ENCODE peak calls at places on chromosome 20, in nine cellular contexts. One of them, this sample, is unnamed.

GRCh38 chr20:17849901-17850673 is 118.5 kb downstream of the SNX5 start:
- DNase-seq in brain microvascular endothelial cell: peak
- DNase-seq in heart right ventricle: peak
- DNase-seq in choroid plexus epithelial cell: peak
- DNase-seq in A549: peak
- DNase-seq in fibroblast of the aortic adventitia: peak
- DNase-seq in HFF-Myc: peak
- DNase-seq in astrocyte of the spinal cord: peak
- DNase-seq in right atrium auricular region: peak
- DNase-seq in this sample: no peak

GRCh38 chr20:53872561-53873248 is 197.7 kb downstream of the BCAS1 start:
- DNase-seq in brain microvascular endothelial cell: peak
- DNase-seq in heart right ventricle: no peak
- DNase-seq in choroid plexus epithelial cell: peak
- DNase-seq in A549: no peak
- DNase-seq in fibroblast of the aortic adventitia: peak
- DNase-seq in HFF-Myc: no peak
- DNase-seq in astrocyte of the spinal cord: peak
- DNase-seq in right atrium auricular region: no peak
- DNase-seq in this sample: no peak

GRCh38 chr20:32612831-32613595 is 27.9 kb upstream of the NOL4L start:
- DNase-seq in brain microvascular endothelial cell: no peak
- DNase-seq in heart right ventricle: no peak
- DNase-seq in choroid plexus epithelial cell: no peak
- DNase-seq in A549: no peak
- DNase-seq in fibroblast of the aortic adventitia: no peak
- DNase-seq in HFF-Myc: no peak
- DNase-seq in astrocyte of the spinal cord: no peak
- DNase-seq in right atrium auricular region: no peak
- DNase-seq in this sample: no peak

GRCh38 chr20:23536601-23537000 is 31.7 kb downstream of the CST9L start:
- DNase-seq in brain microvascular endothelial cell: no peak
- DNase-seq in heart right ventricle: no peak
- DNase-seq in choroid plexus epithelial cell: no peak
- DNase-seq in A549: no peak
- DNase-seq in fibroblast of the aortic adventitia: no peak
- DNase-seq in HFF-Myc: no peak
- DNase-seq in astrocyte of the spinal cord: no peak
- DNase-seq in right atrium auricular region: no peak
- DNase-seq in this sample: no peak

GRCh38 chr20:43388267-43389081 is 69.2 kb upstream of the SRSF6 start:
- DNase-seq in brain microvascular endothelial cell: peak
- DNase-seq in heart right ventricle: peak
- DNase-seq in choroid plexus epithelial cell: peak
- DNase-seq in A549: no peak
- DNase-seq in fibroblast of the aortic adventitia: peak
- DNase-seq in HFF-Myc: no peak
- DNase-seq in astrocyte of the spinal cord: no peak
- DNase-seq in right atrium auricular region: peak
- DNase-seq in this sample: no peak

GRCh38 chr20:4809707-4810106 is 88.0 kb downstream of the PRND start:
- DNase-seq in brain microvascular endothelial cell: no peak
- DNase-seq in heart right ventricle: no peak
- DNase-seq in choroid plexus epithelial cell: no peak
- DNase-seq in A549: no peak
- DNase-seq in fibroblast of the aortic adventitia: no peak
- DNase-seq in HFF-Myc: no peak
- DNase-seq in astrocyte of the spinal cord: no peak
- DNase-seq in right atrium auricular region: no peak
- DNase-seq in this sample: no peak

GRCh38 chr20:17343631-17344447 is 117.0 kb downstream of the PCSK2 start:
- DNase-seq in brain microvascular endothelial cell: no peak
- DNase-seq in heart right ventricle: no peak
- DNase-seq in choroid plexus epithelial cell: no peak
- DNase-seq in A549: no peak
- DNase-seq in fibroblast of the aortic adventitia: no peak
- DNase-seq in HFF-Myc: peak
- DNase-seq in astrocyte of the spinal cord: no peak
- DNase-seq in right atrium auricular region: no peak
- DNase-seq in this sample: no peak

GRCh38 chr20:47773381-47773786 is 11.9 kb downstream of the SULF2 start:
- DNase-seq in brain microvascular endothelial cell: no peak
- DNase-seq in heart right ventricle: peak
- DNase-seq in choroid plexus epithelial cell: no peak
- DNase-seq in A549: no peak
- DNase-seq in fibroblast of the aortic adventitia: no peak
- DNase-seq in HFF-Myc: no peak
- DNase-seq in astrocyte of the spinal cord: no peak
- DNase-seq in right atrium auricular region: no peak
- DNase-seq in this sample: no peak

GRCh38 chr20:38770546-38770945 is 22.3 kb downstream of the ACTR5 start:
- DNase-seq in brain microvascular endothelial cell: no peak
- DNase-seq in heart right ventricle: no peak
- DNase-seq in choroid plexus epithelial cell: no peak
- DNase-seq in A549: no peak
- DNase-seq in fibroblast of the aortic adventitia: no peak
- DNase-seq in HFF-Myc: no peak
- DNase-seq in astrocyte of the spinal cord: no peak
- DNase-seq in right atrium auricular region: no peak
- DNase-seq in this sample: no peak

GRCh38 chr20:38881806-38882440 is 44.3 kb upstream of the FAM83D start:
- DNase-seq in brain microvascular endothelial cell: no peak
- DNase-seq in heart right ventricle: no peak
- DNase-seq in choroid plexus epithelial cell: no peak
- DNase-seq in A549: no peak
- DNase-seq in fibroblast of the aortic adventitia: no peak
- DNase-seq in HFF-Myc: no peak
- DNase-seq in astrocyte of the spinal cord: no peak
- DNase-seq in right atrium auricular region: no peak
- DNase-seq in this sample: no peak

GRCh38 chr20:38197217-38198008 is 32.3 kb upstream of the TGM2 start:
- DNase-seq in brain microvascular endothelial cell: no peak
- DNase-seq in heart right ventricle: no peak
- DNase-seq in choroid plexus epithelial cell: no peak
- DNase-seq in A549: no peak
- DNase-seq in fibroblast of the aortic adventitia: no peak
- DNase-seq in HFF-Myc: no peak
- DNase-seq in astrocyte of the spinal cord: no peak
- DNase-seq in right atrium auricular region: no peak
- DNase-seq in this sample: no peak

GRCh38 chr20:2507875-2508630 is 662 bp downstream of the ZNF343 start:
- DNase-seq in brain microvascular endothelial cell: no peak
- DNase-seq in heart right ventricle: peak
- DNase-seq in choroid plexus epithelial cell: peak
- DNase-seq in A549: peak
- DNase-seq in fibroblast of the aortic adventitia: peak
- DNase-seq in HFF-Myc: no peak
- DNase-seq in astrocyte of the spinal cord: no peak
- DNase-seq in right atrium auricular region: no peak
- DNase-seq in this sample: no peak

GRCh38 chr20:45337367-45338120 is 10.7 kb downstream of the SDC4 start:
- DNase-seq in brain microvascular endothelial cell: peak
- DNase-seq in heart right ventricle: peak
- DNase-seq in choroid plexus epithelial cell: peak
- DNase-seq in A549: peak
- DNase-seq in fibroblast of the aortic adventitia: peak
- DNase-seq in HFF-Myc: peak
- DNase-seq in astrocyte of the spinal cord: peak
- DNase-seq in right atrium auricular region: no peak
- DNase-seq in this sample: no peak

GRCh38 chr20:32810941-32811340 is 8.8 kb upstream of the MAPRE1 start:
- DNase-seq in brain microvascular endothelial cell: no peak
- DNase-seq in heart right ventricle: no peak
- DNase-seq in choroid plexus epithelial cell: no peak
- DNase-seq in A549: no peak
- DNase-seq in fibroblast of the aortic adventitia: no peak
- DNase-seq in HFF-Myc: no peak
- DNase-seq in astrocyte of the spinal cord: no peak
- DNase-seq in right atrium auricular region: no peak
- DNase-seq in this sample: no peak

GRCh38 chr20:48015136-48015925 is 230.1 kb upstream of the SULF2 start:
- DNase-seq in brain microvascular endothelial cell: no peak
- DNase-seq in heart right ventricle: no peak
- DNase-seq in choroid plexus epithelial cell: peak
- DNase-seq in A549: no peak
- DNase-seq in fibroblast of the aortic adventitia: peak
- DNase-seq in HFF-Myc: no peak
- DNase-seq in astrocyte of the spinal cord: peak
- DNase-seq in right atrium auricular region: no peak
- DNase-seq in this sample: no peak

GRCh38 chr20:47256665-47257236 is 99.7 kb downstream of the ZMYND8 start:
- DNase-seq in brain microvascular endothelial cell: peak
- DNase-seq in heart right ventricle: no peak
- DNase-seq in choroid plexus epithelial cell: peak
- DNase-seq in A549: no peak
- DNase-seq in fibroblast of the aortic adventitia: peak
- DNase-seq in HFF-Myc: no peak
- DNase-seq in astrocyte of the spinal cord: peak
- DNase-seq in right atrium auricular region: no peak
- DNase-seq in this sample: no peak

GRCh38 chr20:11379257-11380011 is 538.3 kb upstream of the BTBD3 start:
- DNase-seq in brain microvascular endothelial cell: peak
- DNase-seq in heart right ventricle: no peak
- DNase-seq in choroid plexus epithelial cell: peak
- DNase-seq in A549: no peak
- DNase-seq in fibroblast of the aortic adventitia: no peak
- DNase-seq in HFF-Myc: no peak
- DNase-seq in astrocyte of the spinal cord: no peak
- DNase-seq in right atrium auricular region: no peak
- DNase-seq in this sample: no peak
- TF ChIP-seq CTCF in brain microvascular endothelial cell: no peak
- TF ChIP-seq CTCF in heart right ventricle: no peak
- TF ChIP-seq CTCF in choroid plexus epithelial cell: no peak
- TF ChIP-seq CTCF in A549: no peak
- TF ChIP-seq CTCF in fibroblast of the aortic adventitia: no peak
- TF ChIP-seq CTCF in HFF-Myc: no peak
- TF ChIP-seq CTCF in astrocyte of the spinal cord: no peak
- TF ChIP-seq CTCF in right atrium auricular region: no peak
- TF ChIP-seq CTCF in this sample: no peak

DNA sequence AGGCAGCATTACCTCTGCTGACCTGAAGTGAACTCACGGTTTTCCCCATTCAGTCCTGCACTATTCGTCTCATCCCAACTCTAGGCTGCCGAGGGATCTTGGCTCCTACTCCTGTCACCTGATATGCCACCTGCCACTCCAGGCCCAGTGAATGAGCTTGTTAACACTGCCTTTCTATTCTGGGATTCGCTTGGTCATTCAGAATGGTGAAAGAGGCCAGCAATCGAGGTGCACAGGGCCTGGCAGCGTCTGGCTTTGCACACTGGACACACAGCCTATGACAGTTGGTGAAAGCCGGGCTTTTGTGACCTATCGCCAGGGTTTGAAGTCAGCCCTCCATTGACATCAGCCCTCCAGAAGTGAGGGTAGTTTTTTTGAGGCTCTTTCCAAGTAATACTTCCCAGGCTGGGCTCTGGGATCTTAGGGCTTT is 59.3 kb upstream of the MYL9 start:
- DNase-seq in brain microvascular endothelial cell: no peak
- DNase-seq in heart right ventricle: peak
- DNase-seq in choroid plexus epithelial cell: no peak
- DNase-seq in A549: no peak
- DNase-seq in fibroblast of the aortic adventitia: no peak
- DNase-seq in HFF-Myc: no peak
- DNase-seq in astrocyte of the spinal cord: no peak
- DNase-seq in right atrium auricular region: no peak
- DNase-seq in this sample: peak
- H3K4me3 ChIP-seq in brain microvascular endothelial cell: no peak
- H3K4me3 ChIP-seq in heart right ventricle: no peak
- H3K4me3 ChIP-seq in choroid plexus epithelial cell: no peak
- H3K4me3 ChIP-seq in A549: no peak
- H3K4me3 ChIP-seq in fibroblast of the aortic adventitia: no peak
- H3K4me3 ChIP-seq in HFF-Myc: no peak
- H3K4me3 ChIP-seq in astrocyte of the spinal cord: no peak
- H3K4me3 ChIP-seq in right atrium auricular region: no peak
- H3K4me3 ChIP-seq in this sample: peak

DNA sequence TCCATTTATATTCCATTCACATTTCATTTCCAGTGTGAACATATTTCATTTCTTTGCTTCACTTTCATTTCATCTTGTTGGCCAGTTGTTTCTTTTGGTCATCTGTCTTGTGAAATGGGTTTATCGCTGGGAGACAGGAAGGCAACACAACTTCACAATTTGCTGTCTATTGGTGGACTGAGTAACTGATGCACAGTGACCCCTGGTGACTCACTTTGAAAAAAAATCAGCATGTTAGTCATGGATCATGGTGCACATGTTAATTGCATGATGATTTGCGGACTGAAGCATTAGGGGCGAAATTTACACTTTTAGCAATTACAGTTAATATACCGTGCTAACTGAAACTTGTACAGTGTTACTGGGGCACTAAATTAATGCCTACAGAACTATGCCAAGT is 37.1 kb downstream of the SLC24A3 start:
- DNase-seq in brain microvascular endothelial cell: no peak
- DNase-seq in heart right ventricle: no peak
- DNase-seq in choroid plexus epithelial cell: peak
- DNase-seq in A549: peak
- DNase-seq in fibroblast of the aortic adventitia: no peak
- DNase-seq in HFF-Myc: no peak
- DNase-seq in astrocyte of the spinal cord: no peak
- DNase-seq in right atrium auricular region: no peak
- DNase-seq in this sample: no peak
- TF ChIP-seq CTCF in brain microvascular endothelial cell: no peak
- TF ChIP-seq CTCF in heart right ventricle: no peak
- TF ChIP-seq CTCF in choroid plexus epithelial cell: no peak
- TF ChIP-seq CTCF in A549: peak
- TF ChIP-seq CTCF in fibroblast of the aortic adventitia: no peak
- TF ChIP-seq CTCF in HFF-Myc: no peak
- TF ChIP-seq CTCF in astrocyte of the spinal cord: no peak
- TF ChIP-seq CTCF in right atrium auricular region: no peak
- TF ChIP-seq CTCF in this sample: peak

DNA sequence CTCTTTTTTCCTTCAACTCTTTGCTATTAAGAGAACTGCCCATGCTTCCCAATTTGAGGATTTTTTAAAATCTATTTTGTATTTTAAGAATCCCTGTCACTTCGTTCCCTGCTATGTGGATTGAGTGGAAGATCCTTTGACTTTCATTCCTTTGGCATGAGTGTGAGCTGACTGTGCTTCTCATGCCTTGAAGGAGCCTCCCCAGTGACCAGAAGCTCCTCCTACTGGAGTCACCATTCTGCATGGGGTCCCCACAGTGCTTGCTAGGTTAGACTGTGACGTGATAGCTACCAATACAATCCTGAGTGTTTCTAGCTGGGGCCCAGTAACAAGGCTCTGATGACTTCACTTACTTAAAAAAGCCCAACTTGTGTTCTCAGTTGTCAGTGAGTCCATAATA is 104.4 kb upstream of the LAMP5 start:
- DNase-seq in brain microvascular endothelial cell: peak
- DNase-seq in heart right ventricle: no peak
- DNase-seq in choroid plexus epithelial cell: peak
- DNase-seq in A549: no peak
- DNase-seq in fibroblast of the aortic adventitia: peak
- DNase-seq in HFF-Myc: no peak
- DNase-seq in astrocyte of the spinal cord: peak
- DNase-seq in right atrium auricular region: no peak
- DNase-seq in this sample: no peak
- H3K4me3 ChIP-seq in brain microvascular endothelial cell: no peak
- H3K4me3 ChIP-seq in heart right ventricle: no peak
- H3K4me3 ChIP-seq in choroid plexus epithelial cell: no peak
- H3K4me3 ChIP-seq in A549: no peak
- H3K4me3 ChIP-seq in fibroblast of the aortic adventitia: no peak
- H3K4me3 ChIP-seq in HFF-Myc: no peak
- H3K4me3 ChIP-seq in astrocyte of the spinal cord: no peak
- H3K4me3 ChIP-seq in right atrium auricular region: no peak
- H3K4me3 ChIP-seq in this sample: no peak